ENCODE peak calls at places on chromosomes 13 and 19, in four cellular contexts. One of them, this sample, is unnamed.

GRCh38 chr19:4233282-4233853 is 4.0 kb downstream of the EBI3 start:
- DNase-seq in putamen: no peak
- DNase-seq in pons: no peak
- DNase-seq in KBM-7: peak
- DNase-seq in this sample: peak

GRCh38 chr13:19601749-19602725 is 31.4 kb upstream of the MPHOSPH8 start:
- DNase-seq in putamen: no peak
- DNase-seq in pons: no peak
- DNase-seq in KBM-7: peak
- DNase-seq in this sample: no peak

GRCh38 chr13:81540777-81541176 is 1199.9 kb upstream of the SPRY2 start:
- DNase-seq in KBM-7: no peak
- DNase-seq in pons: no peak
- DNase-seq in putamen: no peak
- DNase-seq in this sample: no peak

GRCh38 chr19:39350156-39350555 is 7.9 kb downstream of the SAMD4B start:
- DNase-seq in putamen: no peak
- DNase-seq in pons: no peak
- DNase-seq in KBM-7: no peak
- DNase-seq in this sample: no peak

GRCh38 chr19:46713781-46714522 is 3.0 kb downstream of the PRKD2 start:
- DNase-seq in pons: peak
- DNase-seq in KBM-7: peak
- DNase-seq in putamen: peak
- DNase-seq in this sample: peak

GRCh38 chr19:45575216-45575615 is 9.4 kb downstream of the OPA3 start:
- DNase-seq in putamen: no peak
- DNase-seq in pons: no peak
- DNase-seq in KBM-7: no peak
- DNase-seq in this sample: no peak

GRCh38 chr19:45099465-45100201 is 6.7 kb downstream of the PPP1R37 start:
- DNase-seq in putamen: no peak
- DNase-seq in KBM-7: no peak
- DNase-seq in pons: no peak
- DNase-seq in this sample: no peak

GRCh38 chr19:7605490-7606222 is 10.0 kb downstream of the CAMSAP3 start:
- DNase-seq in putamen: no peak
- DNase-seq in pons: no peak
- DNase-seq in KBM-7: peak
- DNase-seq in this sample: no peak

GRCh38 chr13:105059786-105060185 is 1475.7 kb downstream of the EFNB2 start:
- DNase-seq in KBM-7: no peak
- DNase-seq in putamen: no peak
- DNase-seq in pons: no peak
- DNase-seq in this sample: no peak

GRCh38 chr19:10018219-10018618 is 4.9 kb downstream of the RDH8 start:
- DNase-seq in pons: no peak
- DNase-seq in KBM-7: no peak
- DNase-seq in putamen: peak
- DNase-seq in this sample: no peak

GRCh38 chr13:74040200-74040599 is 94.0 kb downstream of the KLF12 start:
- DNase-seq in KBM-7: peak
- DNase-seq in putamen: no peak
- DNase-seq in pons: no peak
- DNase-seq in this sample: no peak

GRCh38 chr19:30662211-30662861 is 290.2 kb downstream of the ZNF536 start:
- DNase-seq in putamen: no peak
- DNase-seq in KBM-7: no peak
- DNase-seq in pons: peak
- DNase-seq in this sample: peak

GRCh38 chr19:18967358-18968146 is 26.5 kb upstream of the HOMER3 start:
- DNase-seq in KBM-7: peak
- DNase-seq in putamen: no peak
- DNase-seq in pons: peak
- DNase-seq in this sample: peak

GRCh38 chr19:48216933-48217332 is 38.8 kb downstream of the CARD8 start:
- DNase-seq in KBM-7: no peak
- DNase-seq in pons: no peak
- DNase-seq in putamen: no peak
- DNase-seq in this sample: no peak

GRCh38 chr19:45564131-45564780 is 20.3 kb downstream of the OPA3 start:
- DNase-seq in KBM-7: no peak
- DNase-seq in pons: no peak
- DNase-seq in putamen: no peak
- DNase-seq in this sample: no peak

GRCh38 chr19:16454519-16454918 is 17.3 kb downstream of the EPS15L1 start:
- DNase-seq in putamen: no peak
- DNase-seq in KBM-7: no peak
- DNase-seq in pons: no peak
- DNase-seq in this sample: no peak

GRCh38 chr13:28964052-28964451 is 143.9 kb downstream of the MTUS2 start:
- DNase-seq in KBM-7: no peak
- DNase-seq in putamen: no peak
- DNase-seq in pons: no peak
- DNase-seq in this sample: no peak

GRCh38 chr13:51697181-51697580 is 106.8 kb downstream of the DHRS12 start:
- DNase-seq in pons: no peak
- DNase-seq in putamen: no peak
- DNase-seq in KBM-7: no peak
- DNase-seq in this sample: no peak

GRCh38 chr19:40740747-40741146 is 9.5 kb downstream of the ACTMAP start:
- DNase-seq in putamen: no peak
- DNase-seq in pons: no peak
- DNase-seq in KBM-7: no peak
- DNase-seq in this sample: peak

GRCh38 chr19:2186071-2186846 is 22.5 kb downstream of the DOT1L start:
- DNase-seq in KBM-7: no peak
- DNase-seq in putamen: no peak
- DNase-seq in pons: no peak
- DNase-seq in this sample: no peak

GRCh38 chr13:21637296-21637695 is 33.3 kb upstream of the MICU2 start:
- DNase-seq in putamen: no peak
- DNase-seq in KBM-7: peak
- DNase-seq in pons: no peak
- DNase-seq in this sample: no peak

GRCh38 chr13:79531542-79532239 is 50.7 kb downstream of the NDFIP2 start:
- DNase-seq in putamen: no peak
- DNase-seq in pons: no peak
- DNase-seq in KBM-7: no peak
- DNase-seq in this sample: no peak

GRCh38 chr13:45040626-45041025 is 51.3 kb downstream of the GPALPP1 start:
- DNase-seq in pons: no peak
- DNase-seq in putamen: no peak
- DNase-seq in KBM-7: no peak
- DNase-seq in this sample: no peak

GRCh38 chr13:23630349-23631093 is 60.3 kb downstream of the TNFRSF19 start:
- DNase-seq in KBM-7: no peak
- DNase-seq in putamen: no peak
- DNase-seq in pons: no peak
- DNase-seq in this sample: no peak

GRCh38 chr19:43446746-43447489 is 18.5 kb downstream of the LYPD3 start:
- DNase-seq in KBM-7: peak
- DNase-seq in putamen: peak
- DNase-seq in pons: peak
- DNase-seq in this sample: peak

This sample was measured in head of caudate nucleus.